ENCODE peak calls at places on chromosomes 4 and X, in six cellular contexts. U is GM23338; T is NCI-H1092; M is Caki2; Z is activated CD4-positive, alpha-beta T cell treated with anti-CD3 and anti-CD28 coated beads, Interleukin-2, amount 10 ng/mL, durations not matched to agents 7 days and 5 days; J is activated CD8-positive, alpha-beta T cell treated with anti-CD3 and anti-CD28 coated beads, Interleukin-2, amount 10 ng/mL, durations not matched to agents 7 days and 5 days. Y is an unnamed sample.

GRCh38 chrX:97405031-97405685 is 521.5 kb downstream of the RPA4 start:
- DNase-seq in T (no peak), Z (no peak), U (no peak), M (no peak), J (no peak), Y (no peak)

GRCh38 chr4:29549308-29549707 is 1170.9 kb upstream of the PCDH7 start:
- DNase-seq in U (no peak), J (no peak), M (no peak), Z (no peak), T (no peak), Y (no peak)

GRCh38 chr4:93396274-93396673 is 432.3 kb upstream of the ATOH1 start:
- DNase-seq in Z (no peak), U (no peak), M (peak; percentile 9), J (no peak), T (no peak), Y (no peak)

GRCh38 chr4:41506071-41506470 is 31.9 kb upstream of the LIMCH1 start:
- DNase-seq in J (no peak), Z (no peak), U (no peak), M (peak; percentile 90), T (no peak), Y (peak; percentile 14)

GRCh38 chrX:44898411-44899221 is 25.6 kb downstream of the KDM6A start:
- DNase-seq in Z (peak; percentile 10), U (no peak), J (peak; percentile 19), M (no peak), T (no peak), Y (peak; percentile 22)

GRCh38 chrX:150955590-150955989 is 27.5 kb upstream of the HMGB3 start:
- DNase-seq in Z (no peak), U (no peak), M (no peak), J (no peak), T (no peak), Y (no peak)

GRCh38 chrX:150224676-150225075 is 138.4 kb upstream of the MAMLD1 start:
- DNase-seq in U (no peak), J (no peak), T (no peak), Z (no peak), M (no peak), Y (no peak)

GRCh38 chr4:1400191-1400805 is 5.9 kb downstream of the NKX1-1 start:
- DNase-seq in T (no peak), Z (no peak), U (no peak), M (no peak), J (no peak), Y (no peak)

GRCh38 chr4:188811116-188811515 is 671.9 kb downstream of the TRIML1 start:
- DNase-seq in M (no peak), T (no peak), Z (no peak), J (no peak), U (no peak), Y (no peak)

GRCh38 chr4:6448476-6449170 is 23.8 kb downstream of the PPP2R2C start:
- DNase-seq in Z (no peak), T (no peak), J (no peak), U (no peak), M (no peak), Y (no peak)

GRCh38 chr4:6674500-6675149 is 19.1 kb upstream of the S100P start:
- DNase-seq in U (peak; percentile 61), T (no peak), J (peak; percentile 82), M (peak; percentile 60), Z (peak; percentile 80), Y (peak; percentile 54)

GRCh38 chr4:144712775-144713174 is 66.8 kb downstream of the HHIP start:
- DNase-seq in M (peak; percentile 69), J (no peak), T (no peak), Z (no peak), U (no peak), Y (peak; percentile 38)

GRCh38 chr4:79906996-79907395 is 166.0 kb downstream of the ANTXR2 start:
- DNase-seq in Z (no peak), U (no peak), M (no peak), T (no peak), J (no peak), Y (no peak)

GRCh38 chr4:56261027-56261426 is 126.3 kb downstream of the AASDH start:
- DNase-seq in U (no peak), J (peak; percentile 73), M (no peak), T (no peak), Z (peak; percentile 58), Y (no peak)

GRCh38 chr4:108166038-108166437 is 2.7 kb downstream of the LEF1 start:
- DNase-seq in J (peak; percentile 82), M (no peak), T (no peak), U (peak; percentile 32), Z (peak; percentile 83), Y (no peak)

GRCh38 chr4:144705861-144706590 is 60.1 kb downstream of the HHIP start:
- DNase-seq in Z (no peak), M (no peak), J (no peak), U (no peak), T (no peak), Y (no peak)

GRCh38 chr4:7044415-7044930 is 1.3 kb downstream of the TADA2B start:
- DNase-seq in Z (no peak), M (no peak), J (no peak), T (no peak), U (no peak), Y (peak; percentile 13)

GRCh38 chr4:101304916-101305315 is 42.4 kb downstream of the PPP3CA start:
- DNase-seq in M (no peak), T (no peak), Z (no peak), J (no peak), U (peak; percentile 34), Y (peak; percentile 29)

GRCh38 chr4:174564529-174564928 is 42.2 kb upstream of the HPGD start:
- DNase-seq in Z (no peak), T (no peak), M (no peak), U (no peak), J (no peak), Y (no peak)

GRCh38 chr4:26804451-26804850 is 56.2 kb upstream of the STIM2 start:
- DNase-seq in Z (no peak), J (no peak), M (no peak), U (no peak), T (no peak), Y (no peak)

GRCh38 chr4:86960557-86960959 is 25.7 kb downstream of the AFF1 start:
- DNase-seq in J (no peak), Z (no peak), T (no peak), M (no peak), U (no peak), Y (no peak)

GRCh38 chrX:118751950-118752783 is 24.8 kb downstream of the IL13RA1 start:
- DNase-seq in J (no peak), Z (no peak), T (no peak), M (no peak), U (no peak), Y (peak; percentile 87)

GRCh38 chr4:139919513-139919912 is 234.5 kb downstream of the MAML3 start:
- DNase-seq in U (no peak), J (no peak), T (no peak), M (no peak), Z (no peak), Y (peak; percentile 88)

GRCh38 chr4:99657801-99658200 is at the start of gene C4orf54:
- DNase-seq in M (no peak), T (no peak), Z (no peak), U (no peak), J (no peak), Y (no peak)

GRCh38 chrX:154459843-154460242 is 1.8 kb downstream of the PLXNA3 start:
- DNase-seq in Z (no peak), U (no peak), T (no peak), J (no peak), M (no peak), Y (no peak)

GRCh38 chr4:165325732-165326512 is 1.5 kb upstream of the MSMO1 start:
- DNase-seq in U (peak; percentile 61), Z (no peak), T (no peak), J (no peak), M (peak; percentile 57), Y (no peak)

Y was measured in lung microvascular endothelial cell.